ENCODE peak calls at places on chromosome 17, in six cellular contexts. One of them, this sample, is unnamed.

GRCh38 chr17:35684046-35684802 is 47.2 kb upstream of the RASL10B start:
- DNase-seq in endothelial cell of umbilical vein: peak; percentile 6
- DNase-seq in K562: no peak
- DNase-seq in H1: no peak
- DNase-seq in A549: peak; percentile 14
- DNase-seq in HepG2: no peak
- DNase-seq in this sample: no peak

GRCh38 chr17:75096082-75096625 is 8.4 kb downstream of the SLC16A5 start:
- DNase-seq in endothelial cell of umbilical vein: peak; percentile 88
- DNase-seq in K562: peak; percentile 91
- DNase-seq in H1: no peak
- DNase-seq in A549: peak; percentile 99
- DNase-seq in HepG2: peak; percentile 91
- DNase-seq in this sample: no peak

GRCh38 chr17:42598905-42599304 is 10.3 kb downstream of the RETREG3 start:
- DNase-seq in endothelial cell of umbilical vein: no peak
- DNase-seq in K562: no peak
- DNase-seq in H1: no peak
- DNase-seq in A549: no peak
- DNase-seq in HepG2: no peak
- DNase-seq in this sample: no peak

GRCh38 chr17:80287806-80288579 is 27.3 kb downstream of the RNF213 start:
- DNase-seq in endothelial cell of umbilical vein: no peak
- DNase-seq in K562: no peak
- DNase-seq in H1: no peak
- DNase-seq in A549: no peak
- DNase-seq in HepG2: no peak
- DNase-seq in this sample: no peak

GRCh38 chr17:11935734-11936406 is 61.4 kb downstream of the ZNF18 start:
- DNase-seq in endothelial cell of umbilical vein: peak; percentile 14
- DNase-seq in K562: peak; percentile 52
- DNase-seq in H1: peak; percentile 89
- DNase-seq in A549: peak; percentile 72
- DNase-seq in HepG2: peak; percentile 60
- DNase-seq in this sample: peak; percentile 75

GRCh38 chr17:39051001-39051605 is 83.9 kb upstream of the FBXO47 start:
- DNase-seq in endothelial cell of umbilical vein: no peak
- DNase-seq in K562: no peak
- DNase-seq in H1: peak; percentile 39
- DNase-seq in A549: no peak
- DNase-seq in HepG2: no peak
- DNase-seq in this sample: no peak

GRCh38 chr17:39926588-39927100 is 757 bp downstream of the ORMDL3 start:
- DNase-seq in endothelial cell of umbilical vein: peak; percentile 29
- DNase-seq in K562: peak; percentile 73
- DNase-seq in H1: no peak
- DNase-seq in A549: no peak
- DNase-seq in HepG2: peak; percentile 78
- DNase-seq in this sample: peak; percentile 58

GRCh38 chr17:45907720-45908395 is 13.5 kb downstream of the MAPT start:
- DNase-seq in endothelial cell of umbilical vein: no peak
- DNase-seq in K562: no peak
- DNase-seq in H1: no peak
- DNase-seq in A549: no peak
- DNase-seq in HepG2: no peak
- DNase-seq in this sample: no peak

GRCh38 chr17:70539172-70539924 is 370.0 kb downstream of the KCNJ2 start:
- DNase-seq in endothelial cell of umbilical vein: no peak
- DNase-seq in K562: no peak
- DNase-seq in H1: no peak
- DNase-seq in A549: no peak
- DNase-seq in HepG2: no peak
- DNase-seq in this sample: no peak

GRCh38 chr17:13522749-13523148 is 79.0 kb downstream of the HS3ST3A1 start:
- DNase-seq in endothelial cell of umbilical vein: no peak
- DNase-seq in K562: no peak
- DNase-seq in H1: no peak
- DNase-seq in A549: no peak
- DNase-seq in HepG2: no peak
- DNase-seq in this sample: no peak

GRCh38 chr17:42748906-42749798 is 4.3 kb upstream of the EZH1 start:
- DNase-seq in endothelial cell of umbilical vein: no peak
- DNase-seq in K562: no peak
- DNase-seq in H1: no peak
- DNase-seq in A549: no peak
- DNase-seq in HepG2: no peak
- DNase-seq in this sample: no peak

GRCh38 chr17:62351176-62351575 is 29.2 kb upstream of the EFCAB3 start:
- DNase-seq in endothelial cell of umbilical vein: no peak
- DNase-seq in K562: no peak
- DNase-seq in H1: no peak
- DNase-seq in A549: no peak
- DNase-seq in HepG2: no peak
- DNase-seq in this sample: no peak

GRCh38 chr17:488993-489757 is 136.6 kb upstream of the RPH3AL start:
- DNase-seq in endothelial cell of umbilical vein: peak; percentile 51
- DNase-seq in K562: peak; percentile 6
- DNase-seq in H1: no peak
- DNase-seq in A549: peak; percentile 86
- DNase-seq in HepG2: peak; percentile 37
- DNase-seq in this sample: peak; percentile 48

DNA sequence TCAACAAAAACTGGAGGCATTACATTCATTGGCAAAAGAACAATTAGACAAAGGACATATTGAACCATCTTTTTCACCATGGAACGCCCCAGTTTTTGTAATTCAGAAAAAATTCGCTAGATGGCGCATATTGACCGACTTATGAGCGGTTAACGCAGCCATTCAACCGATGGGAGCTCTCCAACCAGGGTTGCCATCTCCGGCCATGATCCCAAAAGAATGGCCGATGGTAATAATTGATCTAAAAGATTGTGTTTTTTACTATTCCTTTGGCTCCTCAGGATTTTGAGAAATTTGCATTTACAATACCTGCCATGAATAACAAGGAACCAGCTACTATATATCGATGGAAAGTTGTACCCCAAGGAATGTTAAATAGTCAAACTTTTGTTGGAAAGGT is 21.4 kb downstream of the ALOX15B start:
- DNase-seq in endothelial cell of umbilical vein: peak; percentile 73
- DNase-seq in K562: peak; percentile 58
- DNase-seq in H1: peak; percentile 79
- DNase-seq in A549: peak; percentile 78
- DNase-seq in HepG2: peak; percentile 65
- DNase-seq in this sample: peak; percentile 60
- TF ChIP-seq JUN in endothelial cell of umbilical vein: no peak
- TF ChIP-seq JUN in K562: no peak
- TF ChIP-seq JUN in H1: no peak
- TF ChIP-seq JUN in A549: no peak
- TF ChIP-seq JUN in HepG2: no peak
- TF ChIP-seq JUN in this sample: no peak

GRCh38 chr17:43823350-43824084 is 9.4 kb downstream of the MPP3 start:
- DNase-seq in endothelial cell of umbilical vein: no peak
- DNase-seq in K562: no peak
- DNase-seq in H1: no peak
- DNase-seq in A549: no peak
- DNase-seq in HepG2: no peak
- DNase-seq in this sample: no peak
- TF ChIP-seq JUN in endothelial cell of umbilical vein: no peak
- TF ChIP-seq JUN in K562: no peak
- TF ChIP-seq JUN in H1: no peak
- TF ChIP-seq JUN in A549: no peak
- TF ChIP-seq JUN in HepG2: no peak
- TF ChIP-seq JUN in this sample: no peak

DNA sequence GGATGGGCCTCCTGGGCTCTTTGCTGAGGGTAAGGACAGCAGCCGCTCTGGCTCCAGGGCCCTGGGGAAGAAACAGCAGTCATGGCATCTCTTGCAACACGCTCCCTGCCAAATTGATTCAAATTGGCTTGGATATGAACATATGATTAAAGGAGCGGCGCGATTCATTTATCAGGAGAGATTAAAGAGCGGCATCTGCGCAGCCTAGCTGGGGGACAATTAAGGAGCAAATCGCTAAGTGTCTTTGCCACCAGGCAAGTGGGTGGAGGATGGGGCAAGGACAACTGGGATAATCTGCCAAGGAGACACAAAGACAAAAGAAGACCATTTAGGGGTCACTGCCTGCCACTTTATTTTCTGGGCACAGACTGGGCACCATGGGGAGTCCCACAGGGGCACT is 27.9 kb downstream of the PIPOX start:
- DNase-seq in endothelial cell of umbilical vein: no peak
- DNase-seq in K562: no peak
- DNase-seq in H1: no peak
- DNase-seq in A549: no peak
- DNase-seq in HepG2: no peak
- DNase-seq in this sample: no peak
- TF ChIP-seq JUN in endothelial cell of umbilical vein: no peak
- TF ChIP-seq JUN in K562: no peak
- TF ChIP-seq JUN in H1: no peak
- TF ChIP-seq JUN in A549: no peak
- TF ChIP-seq JUN in HepG2: no peak
- TF ChIP-seq JUN in this sample: no peak

GRCh38 chr17:48541574-48542113 is 3.3 kb downstream of the HOXB2 start:
- DNase-seq in endothelial cell of umbilical vein: no peak
- DNase-seq in K562: peak; percentile 53
- DNase-seq in H1: peak; percentile 67
- DNase-seq in A549: no peak
- DNase-seq in HepG2: no peak
- DNase-seq in this sample: no peak
- TF ChIP-seq JUN in endothelial cell of umbilical vein: no peak
- TF ChIP-seq JUN in K562: no peak
- TF ChIP-seq JUN in H1: no peak
- TF ChIP-seq JUN in A549: no peak
- TF ChIP-seq JUN in HepG2: no peak
- TF ChIP-seq JUN in this sample: no peak

GRCh38 chr17:65892912-65893377 is 299.0 kb downstream of the CEP112 start:
- DNase-seq in endothelial cell of umbilical vein: no peak
- DNase-seq in K562: no peak
- DNase-seq in H1: no peak
- DNase-seq in A549: no peak
- DNase-seq in HepG2: no peak
- DNase-seq in this sample: no peak
- TF ChIP-seq JUN in endothelial cell of umbilical vein: no peak
- TF ChIP-seq JUN in K562: no peak
- TF ChIP-seq JUN in H1: no peak
- TF ChIP-seq JUN in A549: no peak
- TF ChIP-seq JUN in HepG2: no peak
- TF ChIP-seq JUN in this sample: no peak

GRCh38 chr17:67990909-67991308 is 5.4 kb downstream of the C17orf58 start:
- DNase-seq in endothelial cell of umbilical vein: no peak
- DNase-seq in K562: no peak
- DNase-seq in H1: no peak
- DNase-seq in A549: no peak
- DNase-seq in HepG2: no peak
- DNase-seq in this sample: no peak
- TF ChIP-seq JUN in endothelial cell of umbilical vein: no peak
- TF ChIP-seq JUN in K562: no peak
- TF ChIP-seq JUN in H1: no peak
- TF ChIP-seq JUN in A549: no peak
- TF ChIP-seq JUN in HepG2: no peak
- TF ChIP-seq JUN in this sample: no peak

GRCh38 chr17:68578236-68578635 is 22.9 kb downstream of the FAM20A start:
- DNase-seq in endothelial cell of umbilical vein: no peak
- DNase-seq in K562: no peak
- DNase-seq in H1: no peak
- DNase-seq in A549: no peak
- DNase-seq in HepG2: no peak
- DNase-seq in this sample: no peak
- TF ChIP-seq JUN in endothelial cell of umbilical vein: no peak
- TF ChIP-seq JUN in K562: no peak
- TF ChIP-seq JUN in H1: no peak
- TF ChIP-seq JUN in A549: no peak
- TF ChIP-seq JUN in HepG2: no peak
- TF ChIP-seq JUN in this sample: no peak

GRCh38 chr17:65030618-65031017 is 25.9 kb downstream of the GNA13 start:
- DNase-seq in endothelial cell of umbilical vein: no peak
- DNase-seq in K562: no peak
- DNase-seq in H1: no peak
- DNase-seq in A549: no peak
- DNase-seq in HepG2: no peak
- DNase-seq in this sample: no peak

GRCh38 chr17:65027305-65027704 is 29.2 kb downstream of the GNA13 start:
- DNase-seq in endothelial cell of umbilical vein: peak; percentile 82
- DNase-seq in K562: peak; percentile 54
- DNase-seq in H1: no peak
- DNase-seq in A549: peak; percentile 74
- DNase-seq in HepG2: peak; percentile 15
- DNase-seq in this sample: peak; percentile 41

GRCh38 chr17:65025288-65025687 is 31.3 kb downstream of the GNA13 start:
- DNase-seq in endothelial cell of umbilical vein: no peak
- DNase-seq in K562: no peak
- DNase-seq in H1: no peak
- DNase-seq in A549: no peak
- DNase-seq in HepG2: no peak
- DNase-seq in this sample: no peak

GRCh38 chr17:65028537-65028843 is 28.1 kb downstream of the GNA13 start:
- DNase-seq in endothelial cell of umbilical vein: no peak
- DNase-seq in K562: no peak
- DNase-seq in H1: no peak
- DNase-seq in A549: no peak
- DNase-seq in HepG2: no peak
- DNase-seq in this sample: no peak

GRCh38 chr17:65029605-65030308 is 26.8 kb downstream of the GNA13 start:
- DNase-seq in endothelial cell of umbilical vein: peak; percentile 36
- DNase-seq in K562: no peak
- DNase-seq in H1: no peak
- DNase-seq in A549: no peak
- DNase-seq in HepG2: no peak
- DNase-seq in this sample: no peak
- TF ChIP-seq JUN in endothelial cell of umbilical vein: no peak
- TF ChIP-seq JUN in K562: no peak
- TF ChIP-seq JUN in H1: no peak
- TF ChIP-seq JUN in A549: no peak
- TF ChIP-seq JUN in HepG2: no peak
- TF ChIP-seq JUN in this sample: no peak

DNA sequence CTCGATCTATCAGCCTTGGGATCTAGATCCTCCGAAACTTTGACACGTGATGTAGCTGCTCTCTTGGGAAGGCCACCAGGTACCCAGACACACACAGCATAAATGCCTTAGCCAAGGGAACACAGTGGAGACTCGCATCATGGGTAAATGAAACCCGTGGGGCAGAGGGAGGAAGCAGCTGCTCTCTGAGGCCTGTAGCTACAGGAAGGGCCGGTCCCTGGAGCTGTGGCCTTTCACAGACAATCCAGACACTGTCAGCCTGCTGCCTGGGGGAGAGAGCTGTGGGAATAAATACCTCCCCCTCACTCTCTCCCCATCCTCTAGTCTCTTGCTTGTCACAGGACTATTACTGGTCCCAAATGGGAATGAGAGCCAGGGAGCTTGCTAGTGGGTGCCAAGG is 351.2 kb downstream of the UTP18 start:
- DNase-seq in endothelial cell of umbilical vein: no peak
- DNase-seq in K562: no peak
- DNase-seq in H1: no peak
- DNase-seq in A549: no peak
- DNase-seq in HepG2: no peak
- DNase-seq in this sample: no peak
- TF ChIP-seq JUN in endothelial cell of umbilical vein: no peak
- TF ChIP-seq JUN in K562: no peak
- TF ChIP-seq JUN in H1: no peak
- TF ChIP-seq JUN in A549: no peak
- TF ChIP-seq JUN in HepG2: no peak
- TF ChIP-seq JUN in this sample: no peak

This sample was measured in WTC11.